ENCODE peak calls at places on chromosomes 7 and 10, in four cellular contexts. C is stomach, W is C1 segment of cervical spinal cord, G is adrenal gland. R is an unnamed sample.

GRCh38 chr7:138902156-138902555 is 79.0 kb downstream of the KIAA1549 start:
- DNase-seq in G (no peak), W (no peak), C (no peak), R (no peak)

GRCh38 chr10:88911851-88912250 is 31.8 kb downstream of the STAMBPL1 start:
- DNase-seq in C (no peak), G (no peak), W (no peak), R (no peak)

GRCh38 chr10:78972947-78973900 is 95.5 kb upstream of the ZMIZ1 start:
- DNase-seq in W (peak), G (peak), C (peak), R (peak)

GRCh38 chr7:131072505-131073091 is 255.1 kb upstream of the MKLN1 start:
- DNase-seq in C (no peak), G (no peak), W (no peak), R (no peak)

GRCh38 chr7:26862806-26863205 is 1.6 kb downstream of the SKAP2 start:
- DNase-seq in W (no peak), G (no peak), C (no peak), R (no peak)

GRCh38 chr7:69568266-69568665 is 30.0 kb upstream of the AUTS2 start:
- DNase-seq in W (no peak), C (no peak), G (no peak), R (no peak)

GRCh38 chr7:52586704-52587103 is 448.7 kb upstream of the POM121L12 start:
- DNase-seq in C (no peak), G (no peak), W (no peak), R (no peak)

GRCh38 chr10:76911184-76911583 is 726.4 kb downstream of the KCNMA1 start:
- DNase-seq in W (no peak), G (no peak), C (no peak), R (no peak)

GRCh38 chr7:68689087-68689433 is 909.2 kb upstream of the AUTS2 start:
- DNase-seq in W (no peak), G (no peak), C (no peak), R (no peak)

GRCh38 chr7:767580-767940 is 40.5 kb upstream of the PRKAR1B start:
- DNase-seq in C (no peak), W (no peak), G (no peak), R (no peak)

GRCh38 chr7:78020131-78020873 is 221.7 kb downstream of the PHTF2 start:
- DNase-seq in G (peak), W (peak), C (peak), R (peak)

GRCh38 chr10:101601541-101601940 is 13.4 kb downstream of the DPCD start:
- DNase-seq in W (no peak), G (peak), C (no peak), R (peak)

GRCh38 chr7:10845225-10845624 is 128.4 kb upstream of the PHF14 start:
- DNase-seq in G (no peak), C (no peak), W (no peak), R (no peak)

GRCh38 chr10:8036521-8037198 is 17.8 kb upstream of the GATA3 start:
- DNase-seq in W (no peak), C (no peak), G (no peak), R (no peak)

GRCh38 chr10:7471720-7472367 is 61.0 kb upstream of the SFMBT2 start:
- DNase-seq in G (no peak), W (no peak), C (no peak), R (no peak)

GRCh38 chr10:63286340-63286739 is 153.2 kb downstream of the NRBF2 start:
- DNase-seq in G (no peak), W (no peak), C (no peak), R (no peak)

GRCh38 chr10:24889636-24890035 is 62.8 kb downstream of the PRTFDC1 start:
- DNase-seq in C (no peak), G (no peak), W (no peak), R (no peak)

GRCh38 chr10:17850526-17850925 is 41.4 kb downstream of the MRC1 start:
- DNase-seq in G (no peak), C (no peak), W (no peak), R (no peak)

GRCh38 chr10:86945361-86946214 is 11.8 kb downstream of the MMRN2 start:
- DNase-seq in G (no peak), W (no peak), C (peak), R (no peak)

GRCh38 chr7:108120943-108121342 is 9.2 kb downstream of the LAMB4 start:
- DNase-seq in W (no peak), C (no peak), G (no peak), R (no peak)

GRCh38 chr7:100865971-100866720 is 1.0 kb upstream of the TRIP6 start:
- DNase-seq in W (peak), C (peak), G (peak), R (peak)

GRCh38 chr10:31318382-31318853 is 598 bp upstream of the ZEB1 start:
- DNase-seq in C (no peak), W (peak), G (peak), R (peak)

GRCh38 chr7:66152538-66153191 is 38.0 kb downstream of the CRCP start:
- DNase-seq in G (no peak), C (no peak), W (no peak), R (no peak)

GRCh38 chr7:77867208-77867915 is 68.8 kb downstream of the PHTF2 start:
- DNase-seq in W (no peak), C (no peak), G (no peak), R (no peak)

GRCh38 chr10:73537288-73537687 is 41.5 kb upstream of the PPP3CB start:
- DNase-seq in G (no peak), C (no peak), W (no peak), R (no peak)